ENCODE peak calls at places on chromosomes 16 and 17, in six cellular contexts. U is mucosa of descending colon, E is dorsolateral prefrontal cortex, Q is epithelial cell of esophagus, L is kidney epithelial cell, A is thoracic aorta. H is an unnamed sample.

GRCh38 chr16:56946767-56947603 is 14.8 kb upstream of the CETP start:
- DNase-seq in Q (no peak), E (no peak), U (no peak), L (no peak), A (no peak), H (no peak)

GRCh38 chr17:4956493-4957061 is 5.7 kb downstream of the ENO3 start:
- DNase-seq in Q (no peak), U (no peak), A (no peak), E (no peak), L (no peak), H (no peak)

GRCh38 chr17:45230410-45230786 is 8.7 kb downstream of the FMNL1 start:
- DNase-seq in E (no peak), L (no peak), A (no peak), U (no peak), Q (no peak), H (no peak)

GRCh38 chr17:58577696-58578095 is 63.3 kb upstream of the MTMR4 start:
- DNase-seq in Q (peak), E (peak), U (peak), A (no peak), L (no peak), H (no peak)

GRCh38 chr17:35795007-35795870 is at the start of gene MMP28:
- DNase-seq in E (no peak), Q (peak), U (peak), L (no peak), A (no peak), H (no peak)

GRCh38 chr17:10631048-10631700 is 25.9 kb downstream of the MYH3 start:
- DNase-seq in A (no peak), L (no peak), E (no peak), U (peak), Q (peak), H (peak)

GRCh38 chr16:57023541-57024249 is 34.3 kb downstream of the NLRC5 start:
- DNase-seq in Q (no peak), L (no peak), A (no peak), U (no peak), E (no peak), H (no peak)

GRCh38 chr17:9512323-9513168 is 63.1 kb downstream of the STX8 start:
- DNase-seq in U (no peak), Q (peak), A (no peak), E (no peak), L (peak), H (peak)

GRCh38 chr16:57810197-57811024 is 8.1 kb upstream of the KIFC3 start:
- DNase-seq in Q (peak), U (peak), A (peak), L (peak), E (no peak), H (peak)

GRCh38 chr17:7250655-7251329 is 742 bp downstream of the CTDNEP1 start:
- DNase-seq in L (no peak), E (no peak), U (peak), A (no peak), Q (peak), H (no peak)

GRCh38 chr16:27764869-27765675 is 215.1 kb downstream of the KATNIP start:
- DNase-seq in E (peak), A (no peak), Q (no peak), L (no peak), U (no peak), H (no peak)

GRCh38 chr17:54944796-54945195 is 23.7 kb downstream of the COX11 start:
- DNase-seq in A (no peak), L (no peak), U (no peak), E (no peak), Q (no peak), H (no peak)

GRCh38 chr16:67481561-67482259 is 753 bp upstream of the ATP6V0D1 start:
- DNase-seq in Q (no peak), A (no peak), U (peak), L (no peak), E (no peak), H (no peak)

GRCh38 chr16:50371936-50372595 is 3.3 kb upstream of the BRD7 start:
- DNase-seq in Q (no peak), E (no peak), U (no peak), L (no peak), A (no peak), H (no peak)

GRCh38 chr17:45341389-45342158 is 24.8 kb upstream of the MAP3K14 start:
- DNase-seq in L (peak), A (no peak), E (no peak), Q (peak), U (no peak), H (peak)

GRCh38 chr17:80859004-80859941 is 132.4 kb upstream of the CHMP6 start:
- DNase-seq in A (peak), E (peak), Q (peak), L (no peak), U (peak), H (peak)

GRCh38 chr17:38719943-38720641 is 10.0 kb upstream of the CISD3 start:
- DNase-seq in E (no peak), L (no peak), Q (no peak), A (no peak), U (no peak), H (no peak)

GRCh38 chr17:56785396-56785795 is 48.3 kb downstream of the C17orf67 start:
- DNase-seq in L (no peak), Q (peak), U (no peak), E (no peak), A (no peak), H (peak)

GRCh38 chr17:79956853-79957252 is 78.8 kb downstream of the TBC1D16 start:
- DNase-seq in L (no peak), E (peak), A (no peak), U (peak), Q (no peak), H (no peak)

GRCh38 chr17:72715906-72716572 is 376.4 kb downstream of the SLC39A11 start:
- DNase-seq in E (no peak), A (no peak), U (no peak), Q (peak), L (peak), H (peak)

GRCh38 chr17:16506188-16506587 is 14.2 kb upstream of the LRRC75A start:
- DNase-seq in Q (no peak), L (no peak), A (no peak), E (no peak), U (no peak), H (no peak)

GRCh38 chr17:37062036-37062435 is 113.3 kb downstream of the AATF start:
- DNase-seq in A (no peak), L (no peak), U (no peak), Q (no peak), E (no peak), H (no peak)

GRCh38 chr17:29710891-29711418 is 88.2 kb upstream of the CORO6 start:
- DNase-seq in A (no peak), L (peak), Q (peak), E (no peak), U (no peak), H (peak)

GRCh38 chr17:49723423-49723822 is 15.7 kb upstream of the SLC35B1 start:
- DNase-seq in E (no peak), Q (no peak), U (no peak), L (no peak), A (no peak), H (no peak)

GRCh38 chr17:78249836-78250806 is 18.7 kb downstream of the TMEM235 start:
- DNase-seq in L (no peak), A (no peak), E (no peak), U (no peak), Q (no peak), H (no peak)

GRCh38 chr17:73393381-73393780 is 81.6 kb upstream of the CDC42EP4 start:
- DNase-seq in L (no peak), U (no peak), E (no peak), A (no peak), Q (no peak), H (no peak)

GRCh38 chr16:89826531-89827382 is 1.5 kb upstream of the SPIRE2 start:
- DNase-seq in U (peak), L (no peak), Q (no peak), A (no peak), E (no peak), H (no peak)

GRCh38 chr17:62206550-62206949 is 141.5 kb upstream of the MED13 start:
- DNase-seq in L (no peak), U (no peak), Q (no peak), A (no peak), E (no peak), H (no peak)
- TF ChIP-seq CTCF in L (no peak), U (no peak), Q (no peak), A (no peak), E (no peak), H (no peak)

GRCh38 chr16:84116720-84117481 is at the start of gene MBTPS1:
- DNase-seq in A (peak), L (peak), U (peak), Q (peak), E (peak), H (peak)
- TF ChIP-seq CTCF in A (no peak), L (no peak), U (peak), Q (no peak), E (peak), H (no peak)

GRCh38 chr17:74410001-74410443 is 21.9 kb upstream of the GPRC5C start:
- DNase-seq in Q (no peak), L (no peak), U (no peak), E (no peak), A (no peak), H (no peak)

GRCh38 chr17:74404802-74405201 is 27.1 kb upstream of the GPRC5C start:
- DNase-seq in L (no peak), Q (no peak), E (no peak), U (no peak), A (no peak), H (no peak)

GRCh38 chr17:74407384-74407783 is 24.5 kb upstream of the GPRC5C start:
- DNase-seq in Q (no peak), L (no peak), U (no peak), A (no peak), E (no peak), H (no peak)

GRCh38 chr17:74408830-74409229 is 23.1 kb upstream of the GPRC5C start:
- DNase-seq in L (no peak), E (no peak), U (no peak), A (no peak), Q (no peak), H (no peak)

DNA sequence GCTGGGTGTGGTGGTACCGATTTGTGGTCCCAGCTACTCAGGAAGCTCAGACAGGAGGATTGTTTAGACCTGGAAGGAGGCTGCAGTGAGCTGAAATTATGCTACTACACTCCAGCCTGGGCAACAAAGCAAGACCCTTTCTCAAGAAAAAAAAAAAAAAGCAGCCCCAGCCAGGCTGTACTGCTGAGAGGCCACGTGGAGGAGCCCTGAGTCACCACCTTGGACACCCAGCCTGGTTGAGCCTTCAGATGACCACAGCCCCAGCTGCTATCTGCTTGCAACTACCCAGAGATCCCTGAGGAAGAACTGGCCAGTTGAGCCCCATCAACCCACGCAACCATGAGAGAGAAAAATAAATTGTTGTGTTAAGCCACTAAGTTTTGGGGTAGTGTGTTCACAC is 23.6 kb upstream of the GPRC5C start:
- DNase-seq in E (no peak), A (no peak), L (no peak), U (no peak), Q (no peak), H (no peak)
- TF ChIP-seq CTCF in E (no peak), A (no peak), L (peak), U (no peak), Q (no peak), H (no peak)

DNA sequence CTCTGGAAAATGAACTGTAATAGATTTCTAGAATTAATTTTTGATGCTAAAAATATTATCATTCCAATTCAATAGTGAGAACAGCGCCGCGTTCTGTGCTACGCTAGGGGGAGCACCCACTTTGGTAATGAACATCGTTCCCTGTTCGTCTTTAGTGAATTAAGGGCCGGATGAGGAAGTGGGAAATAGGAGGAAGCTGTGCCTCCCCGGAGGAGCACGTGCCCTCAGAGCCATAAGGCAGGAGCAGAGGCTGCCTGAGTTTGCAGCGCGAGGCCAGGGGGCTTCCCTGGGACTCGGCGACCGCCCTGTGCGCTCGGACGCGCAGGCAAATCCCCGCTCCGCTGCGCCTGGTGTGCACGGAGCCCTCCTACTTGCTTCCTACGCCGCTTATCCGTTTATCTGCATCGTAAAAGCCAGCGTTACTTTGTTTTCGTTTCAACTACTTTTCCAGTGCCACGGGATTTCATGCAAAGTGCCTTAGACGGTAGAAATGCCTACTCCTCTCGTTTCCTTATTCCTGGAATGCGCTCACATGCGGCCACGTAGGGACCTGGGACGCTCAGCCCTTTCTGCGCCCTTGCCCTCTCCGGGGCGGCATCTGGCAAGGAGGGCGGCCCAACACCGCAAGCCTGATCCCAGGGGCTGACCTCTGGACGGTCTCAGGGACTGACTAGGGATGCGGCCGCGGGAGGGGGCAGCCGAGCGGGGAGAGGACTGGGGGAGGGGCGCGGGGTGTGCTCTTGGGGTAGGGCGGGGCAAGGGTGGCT is 76.4 kb downstream of the KCNJ12 start:
- DNase-seq in E (peak), A (no peak), Q (peak), L (peak), U (peak), H (peak)
- TF ChIP-seq CTCF in E (peak), A (peak), Q (peak), L (peak), U (no peak), H (peak)

H was measured in HFFc6.